ENCODE peak calls at places on chromosomes 13 and 19, in seven cellular contexts. One of them, this sample, is unnamed.
A peak's percentile ranks its signal among the peaks of the same experiment; 100 is the strongest.

GRCh38 chr19:38044267-38045111 is 137.5 kb downstream of the SIPA1L3 start:
- DNase-seq in RWPE1: peak; percentile 26
- DNase-seq in naive B cell: no peak
- DNase-seq in SK-MEL-5: no peak
- DNase-seq in EL: peak; percentile 69
- DNase-seq in H54: peak; percentile 55
- DNase-seq in pancreas: no peak
- DNase-seq in this sample: no peak

GRCh38 chr13:21911916-21912315 is 241.0 kb downstream of the FGF9 start:
- DNase-seq in RWPE1: no peak
- DNase-seq in naive B cell: no peak
- DNase-seq in SK-MEL-5: no peak
- DNase-seq in EL: no peak
- DNase-seq in H54: no peak
- DNase-seq in pancreas: no peak
- DNase-seq in this sample: no peak

GRCh38 chr19:32392142-32392541 is 13.4 kb upstream of the DPY19L3 start:
- DNase-seq in RWPE1: no peak
- DNase-seq in naive B cell: no peak
- DNase-seq in SK-MEL-5: no peak
- DNase-seq in EL: no peak
- DNase-seq in H54: no peak
- DNase-seq in pancreas: no peak
- DNase-seq in this sample: no peak

GRCh38 chr13:98847780-98848179 is 95.3 kb upstream of the SLC15A1 start:
- DNase-seq in RWPE1: no peak
- DNase-seq in naive B cell: no peak
- DNase-seq in SK-MEL-5: peak; percentile 27
- DNase-seq in EL: no peak
- DNase-seq in H54: no peak
- DNase-seq in pancreas: no peak
- DNase-seq in this sample: no peak

GRCh38 chr13:91228940-91229339 is 118.5 kb upstream of the MIR17HG start:
- DNase-seq in RWPE1: no peak
- DNase-seq in naive B cell: no peak
- DNase-seq in SK-MEL-5: no peak
- DNase-seq in EL: no peak
- DNase-seq in H54: no peak
- DNase-seq in pancreas: no peak
- DNase-seq in this sample: no peak

GRCh38 chr19:29618871-29619270 is 12.8 kb downstream of the POP4 start:
- DNase-seq in RWPE1: no peak
- DNase-seq in naive B cell: no peak
- DNase-seq in SK-MEL-5: no peak
- DNase-seq in EL: no peak
- DNase-seq in H54: no peak
- DNase-seq in pancreas: no peak
- DNase-seq in this sample: no peak

GRCh38 chr19:1766800-1767352 is 13.6 kb downstream of the ONECUT3 start:
- DNase-seq in RWPE1: no peak
- DNase-seq in naive B cell: no peak
- DNase-seq in SK-MEL-5: no peak
- DNase-seq in EL: no peak
- DNase-seq in H54: peak; percentile 86
- DNase-seq in pancreas: no peak
- DNase-seq in this sample: no peak

GRCh38 chr19:17511724-17512573 is 500 bp downstream of the PGLS start:
- DNase-seq in RWPE1: peak; percentile 73
- DNase-seq in naive B cell: peak; percentile 93
- DNase-seq in SK-MEL-5: peak; percentile 84
- DNase-seq in EL: peak; percentile 78
- DNase-seq in H54: no peak
- DNase-seq in pancreas: peak; percentile 86
- DNase-seq in this sample: peak; percentile 65

GRCh38 chr13:111874981-111875380 is 192.0 kb upstream of the SOX1 start:
- DNase-seq in RWPE1: no peak
- DNase-seq in naive B cell: no peak
- DNase-seq in SK-MEL-5: no peak
- DNase-seq in EL: no peak
- DNase-seq in H54: no peak
- DNase-seq in pancreas: no peak
- DNase-seq in this sample: no peak

GRCh38 chr19:30253581-30253996 is 118.6 kb upstream of the ZNF536 start:
- DNase-seq in RWPE1: peak; percentile 3
- DNase-seq in naive B cell: no peak
- DNase-seq in SK-MEL-5: no peak
- DNase-seq in EL: no peak
- DNase-seq in H54: no peak
- DNase-seq in pancreas: no peak
- DNase-seq in this sample: no peak

GRCh38 chr19:16429759-16430091 is 42.0 kb downstream of the EPS15L1 start:
- DNase-seq in RWPE1: no peak
- DNase-seq in naive B cell: no peak
- DNase-seq in SK-MEL-5: no peak
- DNase-seq in EL: no peak
- DNase-seq in H54: no peak
- DNase-seq in pancreas: no peak
- DNase-seq in this sample: no peak

GRCh38 chr13:23516706-23517105 is 53.5 kb upstream of the TNFRSF19 start:
- DNase-seq in RWPE1: no peak
- DNase-seq in naive B cell: no peak
- DNase-seq in SK-MEL-5: peak; percentile 22
- DNase-seq in EL: no peak
- DNase-seq in H54: no peak
- DNase-seq in pancreas: no peak
- DNase-seq in this sample: no peak

GRCh38 chr19:51127755-51128154 is 3.0 kb downstream of the SIGLEC9 start:
- DNase-seq in RWPE1: no peak
- DNase-seq in naive B cell: no peak
- DNase-seq in SK-MEL-5: no peak
- DNase-seq in EL: peak; percentile 34
- DNase-seq in H54: no peak
- DNase-seq in pancreas: no peak
- DNase-seq in this sample: no peak

GRCh38 chr13:34913040-34913439 is 29.0 kb upstream of the NBEA start:
- DNase-seq in RWPE1: no peak
- DNase-seq in naive B cell: no peak
- DNase-seq in SK-MEL-5: peak; percentile 7
- DNase-seq in EL: peak; percentile 16
- DNase-seq in H54: peak; percentile 0
- DNase-seq in pancreas: no peak
- DNase-seq in this sample: no peak

GRCh38 chr19:15330801-15331418 is 1.4 kb downstream of the BRD4 start:
- DNase-seq in RWPE1: peak; percentile 87
- DNase-seq in naive B cell: no peak
- DNase-seq in SK-MEL-5: no peak
- DNase-seq in EL: peak; percentile 94
- DNase-seq in H54: peak; percentile 88
- DNase-seq in pancreas: no peak
- DNase-seq in this sample: no peak

GRCh38 chr19:8148410-8149231 is 771 bp downstream of the FBN3 start:
- DNase-seq in RWPE1: no peak
- DNase-seq in naive B cell: no peak
- DNase-seq in SK-MEL-5: no peak
- DNase-seq in EL: no peak
- DNase-seq in H54: no peak
- DNase-seq in pancreas: no peak
- DNase-seq in this sample: no peak

GRCh38 chr13:26964278-26965057 is 203.9 kb upstream of the GPR12 start:
- DNase-seq in RWPE1: no peak
- DNase-seq in naive B cell: no peak
- DNase-seq in SK-MEL-5: no peak
- DNase-seq in EL: peak; percentile 62
- DNase-seq in H54: no peak
- DNase-seq in pancreas: peak; percentile 51
- DNase-seq in this sample: no peak

GRCh38 chr13:21478881-21479808 is 20.0 kb upstream of the ZDHHC20 start:
- DNase-seq in RWPE1: peak; percentile 38
- DNase-seq in naive B cell: peak; percentile 53
- DNase-seq in SK-MEL-5: peak; percentile 85
- DNase-seq in EL: peak; percentile 76
- DNase-seq in H54: no peak
- DNase-seq in pancreas: peak; percentile 31
- DNase-seq in this sample: peak; percentile 59

GRCh38 chr13:24747248-24748151 is 16.5 kb upstream of the RNF17 start:
- DNase-seq in RWPE1: no peak
- DNase-seq in naive B cell: no peak
- DNase-seq in SK-MEL-5: no peak
- DNase-seq in EL: peak; percentile 8
- DNase-seq in H54: no peak
- DNase-seq in pancreas: no peak
- DNase-seq in this sample: no peak

GRCh38 chr13:86960876-86961275 is 710.3 kb upstream of the SLITRK5 start:
- DNase-seq in RWPE1: no peak
- DNase-seq in naive B cell: no peak
- DNase-seq in SK-MEL-5: no peak
- DNase-seq in EL: no peak
- DNase-seq in H54: no peak
- DNase-seq in pancreas: no peak
- DNase-seq in this sample: no peak

GRCh38 chr13:78370231-78370630 is 233.1 kb downstream of the POU4F1 start:
- DNase-seq in RWPE1: no peak
- DNase-seq in naive B cell: no peak
- DNase-seq in SK-MEL-5: no peak
- DNase-seq in EL: no peak
- DNase-seq in H54: no peak
- DNase-seq in pancreas: no peak
- DNase-seq in this sample: no peak

GRCh38 chr19:16801599-16801998 is 27.6 kb upstream of the SIN3B start:
- DNase-seq in RWPE1: no peak
- DNase-seq in naive B cell: no peak
- DNase-seq in SK-MEL-5: peak; percentile 72
- DNase-seq in EL: peak; percentile 48
- DNase-seq in H54: peak; percentile 67
- DNase-seq in pancreas: no peak
- DNase-seq in this sample: no peak

GRCh38 chr13:93375491-93375890 is 148.9 kb downstream of the GPC6 start:
- DNase-seq in RWPE1: no peak
- DNase-seq in naive B cell: no peak
- DNase-seq in SK-MEL-5: no peak
- DNase-seq in EL: no peak
- DNase-seq in H54: no peak
- DNase-seq in pancreas: no peak
- DNase-seq in this sample: no peak

GRCh38 chr13:42707596-42707995 is 73.8 kb upstream of the FAM216B start:
- DNase-seq in RWPE1: no peak
- DNase-seq in naive B cell: no peak
- DNase-seq in SK-MEL-5: no peak
- DNase-seq in EL: peak; percentile 20
- DNase-seq in H54: no peak
- DNase-seq in pancreas: no peak
- DNase-seq in this sample: no peak

GRCh38 chr19:12939292-12939606 is 840 bp downstream of the CALR start:
- DNase-seq in RWPE1: no peak
- DNase-seq in naive B cell: peak; percentile 61
- DNase-seq in SK-MEL-5: no peak
- DNase-seq in EL: peak; percentile 41
- DNase-seq in H54: no peak
- DNase-seq in pancreas: no peak
- DNase-seq in this sample: no peak

GRCh38 chr19:49113762-49114629 is at the start of gene LIN7B:
- DNase-seq in RWPE1: peak; percentile 76
- DNase-seq in naive B cell: peak; percentile 83
- DNase-seq in SK-MEL-5: peak; percentile 66
- DNase-seq in EL: peak; percentile 80
- DNase-seq in H54: peak; percentile 68
- DNase-seq in pancreas: peak; percentile 58
- DNase-seq in this sample: no peak

GRCh38 chr13:94301487-94301886 is 178.0 kb downstream of the DCT start:
- DNase-seq in RWPE1: no peak
- DNase-seq in naive B cell: no peak
- DNase-seq in SK-MEL-5: no peak
- DNase-seq in EL: no peak
- DNase-seq in H54: no peak
- DNase-seq in pancreas: no peak
- DNase-seq in this sample: no peak

GRCh38 chr13:42102961-42103688 is 54.7 kb downstream of the DGKH start:
- DNase-seq in RWPE1: peak; percentile 19
- DNase-seq in naive B cell: no peak
- DNase-seq in SK-MEL-5: no peak
- DNase-seq in EL: no peak
- DNase-seq in H54: no peak
- DNase-seq in pancreas: no peak
- DNase-seq in this sample: no peak

GRCh38 chr13:111568290-111568689 is 247.8 kb downstream of the TEX29 start:
- DNase-seq in RWPE1: no peak
- DNase-seq in naive B cell: no peak
- DNase-seq in SK-MEL-5: no peak
- DNase-seq in EL: no peak
- DNase-seq in H54: no peak
- DNase-seq in pancreas: no peak
- DNase-seq in this sample: no peak

GRCh38 chr19:20315543-20315942 is 148.5 kb downstream of the ZNF486 start:
- DNase-seq in RWPE1: no peak
- DNase-seq in naive B cell: no peak
- DNase-seq in SK-MEL-5: no peak
- DNase-seq in EL: no peak
- DNase-seq in H54: no peak
- DNase-seq in pancreas: no peak
- DNase-seq in this sample: no peak

GRCh38 chr19:4373601-4374441 is 26.5 kb downstream of the SH3GL1 start:
- DNase-seq in RWPE1: no peak
- DNase-seq in naive B cell: no peak
- DNase-seq in SK-MEL-5: no peak
- DNase-seq in EL: no peak
- DNase-seq in H54: no peak
- DNase-seq in pancreas: peak; percentile 20
- DNase-seq in this sample: no peak

GRCh38 chr13:111856571-111856970 is 210.4 kb upstream of the SOX1 start:
- DNase-seq in RWPE1: no peak
- DNase-seq in naive B cell: no peak
- DNase-seq in SK-MEL-5: no peak
- DNase-seq in EL: no peak
- DNase-seq in H54: no peak
- DNase-seq in pancreas: no peak
- DNase-seq in this sample: no peak

GRCh38 chr13:97946951-97947588 is 6.4 kb upstream of the IPO5 start:
- DNase-seq in RWPE1: peak; percentile 92
- DNase-seq in naive B cell: no peak
- DNase-seq in SK-MEL-5: no peak
- DNase-seq in EL: peak; percentile 94
- DNase-seq in H54: peak; percentile 58
- DNase-seq in pancreas: no peak
- DNase-seq in this sample: no peak

GRCh38 chr19:3073159-3073563 is 10.9 kb upstream of the TLE5 start:
- DNase-seq in RWPE1: peak; percentile 70
- DNase-seq in naive B cell: no peak
- DNase-seq in SK-MEL-5: peak; percentile 62
- DNase-seq in EL: peak; percentile 36
- DNase-seq in H54: no peak
- DNase-seq in pancreas: no peak
- DNase-seq in this sample: no peak

GRCh38 chr19:37218592-37218935 is 550 bp downstream of the ZNF383 start:
- DNase-seq in RWPE1: no peak
- DNase-seq in naive B cell: no peak
- DNase-seq in SK-MEL-5: no peak
- DNase-seq in EL: no peak
- DNase-seq in H54: no peak
- DNase-seq in pancreas: no peak
- DNase-seq in this sample: no peak

GRCh38 chr19:47021536-47022139 is 2.0 kb downstream of the NPAS1 start:
- DNase-seq in RWPE1: no peak
- DNase-seq in naive B cell: no peak
- DNase-seq in SK-MEL-5: no peak
- DNase-seq in EL: peak; percentile 27
- DNase-seq in H54: no peak
- DNase-seq in pancreas: no peak
- DNase-seq in this sample: no peak

GRCh38 chr19:38250821-38251563 is 5.2 kb downstream of the PPP1R14A start:
- DNase-seq in RWPE1: no peak
- DNase-seq in naive B cell: no peak
- DNase-seq in SK-MEL-5: no peak
- DNase-seq in EL: no peak
- DNase-seq in H54: no peak
- DNase-seq in pancreas: peak; percentile 71
- DNase-seq in this sample: peak; percentile 47

This sample was measured in tibial nerve.